ENCODE peak calls at places on chromosomes 1 and 21, in five cellular contexts. I is A549, U is NCI-H1105 treated with DMSO at 0.1 percent for 48 hours, K is NCI-H1092 treated with DMSO at 0.1 percent for 48 hours, V is chondrocyte. B is an unnamed sample.

GRCh38 chr1:193181985-193182384 is 4.4 kb downstream of the B3GALT2 start:
- DNase-seq in I (no peak), U (no peak), K (no peak), V (no peak), B (no peak)

GRCh38 chr1:66248257-66248656 is 285.7 kb upstream of the SGIP1 start:
- DNase-seq in I (no peak), U (no peak), K (no peak), V (no peak), B (no peak)

GRCh38 chr21:45537746-45538291 is 4.4 kb downstream of the SLC19A1 start:
- DNase-seq in I (no peak), U (no peak), K (no peak), V (peak; percentile 77), B (no peak)

GRCh38 chr21:41768371-41769042 is 1.7 kb upstream of the RIPK4 start:
- DNase-seq in I (no peak), U (peak; percentile 53), K (peak; percentile 68), V (no peak), B (no peak)

GRCh38 chr1:17594690-17595601 is 55.4 kb downstream of the ARHGEF10L start:
- DNase-seq in I (no peak), U (no peak), K (no peak), V (no peak), B (no peak)

GRCh38 chr1:150508982-150509381 is 1.1 kb downstream of the ECM1 start:
- DNase-seq in I (no peak), U (no peak), K (no peak), V (no peak), B (no peak)

GRCh38 chr1:113141650-113142473 is 68.9 kb downstream of the LRIG2 start:
- DNase-seq in I (no peak), U (no peak), K (no peak), V (no peak), B (no peak)

GRCh38 chr1:9843576-9843945 is 19.8 kb upstream of the CLSTN1 start:
- DNase-seq in I (no peak), U (peak; percentile 74), K (peak; percentile 70), V (peak; percentile 81), B (no peak)

GRCh38 chr21:15000076-15000475 is 64.7 kb downstream of the NRIP1 start:
- DNase-seq in I (no peak), U (no peak), K (no peak), V (no peak), B (no peak)

GRCh38 chr1:76865696-76866291 is 1.5 kb upstream of the ST6GALNAC5 start:
- DNase-seq in I (no peak), U (no peak), K (no peak), V (no peak), B (no peak)

GRCh38 chr21:35324372-35325220 is 275.5 kb upstream of the RUNX1 start:
- DNase-seq in I (no peak), U (no peak), K (no peak), V (no peak), B (no peak)

GRCh38 chr1:26529655-26530539 is at the start of gene RPS6KA1:
- DNase-seq in I (peak; percentile 79), U (peak; percentile 63), K (peak; percentile 76), V (no peak), B (no peak)

GRCh38 chr1:23964235-23964668 is 4.6 kb downstream of the PNRC2 start:
- DNase-seq in I (no peak), U (no peak), K (no peak), V (no peak), B (no peak)

GRCh38 chr1:2446394-2446793 is 29.7 kb upstream of the PLCH2 start:
- DNase-seq in I (no peak), U (no peak), K (no peak), V (no peak), B (no peak)

GRCh38 chr1:26907071-26907922 is 6.5 kb downstream of the NR0B2 start:
- DNase-seq in I (peak; percentile 60), U (peak; percentile 18), K (no peak), V (no peak), B (no peak)

GRCh38 chr1:925532-926421 is 2.1 kb downstream of the SAMD11 start:
- DNase-seq in I (no peak), U (no peak), K (no peak), V (no peak), B (no peak)

GRCh38 chr1:179767177-179767581 is 24.1 kb downstream of the FAM163A start:
- DNase-seq in I (no peak), U (no peak), K (no peak), V (no peak), B (no peak)

GRCh38 chr1:205666372-205667166 is 13.7 kb downstream of the SLC45A3 start:
- DNase-seq in I (no peak), U (no peak), K (no peak), V (no peak), B (no peak)

GRCh38 chr1:29341936-29342335 is 105.6 kb downstream of the PTPRU start:
- DNase-seq in I (no peak), U (no peak), K (no peak), V (no peak), B (no peak)

GRCh38 chr1:215497516-215497915 is 69.6 kb upstream of the KCTD3 start:
- DNase-seq in I (no peak), U (no peak), K (peak; percentile 11), V (no peak), B (no peak)

GRCh38 chr1:2493691-2494322 is 17.7 kb downstream of the PLCH2 start:
- DNase-seq in I (no peak), U (no peak), K (no peak), V (no peak), B (no peak)

GRCh38 chr1:37143818-37144217 is 109.5 kb upstream of the GRIK3 start:
- DNase-seq in I (no peak), U (no peak), K (no peak), V (no peak), B (no peak)

GRCh38 chr1:198726455-198726854 is 87.6 kb downstream of the PTPRC start:
- DNase-seq in I (no peak), U (no peak), K (no peak), V (no peak), B (no peak)

GRCh38 chr1:85166343-85166742 is 34.5 kb downstream of the SYDE2 start:
- DNase-seq in I (no peak), U (no peak), K (no peak), V (no peak), B (no peak)

GRCh38 chr1:37792943-37793686 is 532 bp upstream of the MANEAL start:
- DNase-seq in I (no peak), U (no peak), K (no peak), V (no peak), B (no peak)

GRCh38 chr1:40312238-40313205 is 4.6 kb downstream of the COL9A2 start:
- DNase-seq in I (no peak), U (no peak), K (peak; percentile 46), V (no peak), B (peak; percentile 40)